ENCODE peak calls at places on chromosomes 16 and 17, in seven cellular contexts. A is AML-193; T is heart right ventricle; V is AG04449; W is astrocyte of the hippocampus; X is RPMI7951; Q is stimulated activated CD8-positive, alpha-beta memory T cell treated with anti-CD3 and anti-CD28 coated beads, Interleukin-4, amount 100 ng/mL, for 48 hours. J is an unnamed sample.

GRCh38 chr16:57263585-57264351 is 18.7 kb downstream of the ARL2BP start:
- DNase-seq in A (no peak), T (no peak), V (no peak), W (no peak), X (no peak), Q (no peak), J (no peak)

GRCh38 chr17:29449865-29450671 is 59.9 kb downstream of the TAOK1 start:
- DNase-seq in A (no peak), T (no peak), V (no peak), W (no peak), X (no peak), Q (no peak), J (no peak)

GRCh38 chr17:50808413-50808812 is 27.0 kb upstream of the WFIKKN2 start:
- DNase-seq in A (no peak), T (no peak), V (no peak), W (no peak), X (no peak), Q (no peak), J (no peak)

GRCh38 chr17:31051517-31051916 is 43.3 kb upstream of the NF1 start:
- DNase-seq in A (no peak), T (no peak), V (no peak), W (no peak), X (no peak), Q (no peak), J (no peak)

GRCh38 chr17:79969906-79970305 is 65.8 kb downstream of the TBC1D16 start:
- DNase-seq in A (no peak), T (no peak), V (no peak), W (no peak), X (no peak), Q (no peak), J (no peak)

GRCh38 chr17:34000639-34001038 is 254.4 kb upstream of the CCL2 start:
- DNase-seq in A (no peak), T (no peak), V (no peak), W (no peak), X (no peak), Q (no peak), J (no peak)

GRCh38 chr17:76262732-76263344 is 2.3 kb upstream of the UBALD2 start:
- DNase-seq in A (peak; percentile 87), T (no peak), V (no peak), W (peak; percentile 61), X (no peak), Q (peak; percentile 48), J (no peak)

GRCh38 chr17:67601897-67602296 is 115.8 kb upstream of the NOL11 start:
- DNase-seq in A (no peak), T (no peak), V (no peak), W (no peak), X (peak; percentile 43), Q (no peak), J (no peak)

GRCh38 chr17:66343531-66344078 is 41.2 kb downstream of the PRKCA start:
- DNase-seq in A (peak; percentile 19), T (no peak), V (no peak), W (no peak), X (no peak), Q (no peak), J (no peak)

GRCh38 chr17:50199651-50200446 is 1.6 kb downstream of the COL1A1 start:
- DNase-seq in A (peak; percentile 67), T (peak; percentile 93), V (no peak), W (peak; percentile 98), X (peak; percentile 95), Q (peak; percentile 83), J (peak; percentile 93)

GRCh38 chr16:19688396-19689024 is 29.5 kb downstream of the KNOP1 start:
- DNase-seq in A (no peak), T (no peak), V (no peak), W (no peak), X (no peak), Q (no peak), J (no peak)

GRCh38 chr17:82204831-82205719 is 7.6 kb downstream of the CCDC57 start:
- DNase-seq in A (no peak), T (no peak), V (no peak), W (peak; percentile 76), X (peak; percentile 83), Q (peak; percentile 71), J (no peak)

GRCh38 chr17:63445571-63446217 is 412 bp downstream of the CYB561 start:
- DNase-seq in A (peak; percentile 15), T (no peak), V (no peak), W (peak; percentile 74), X (peak; percentile 30), Q (peak; percentile 60), J (peak; percentile 40)

GRCh38 chr17:144936-145670 is 7.7 kb downstream of the SCGB1C2 start:
- DNase-seq in A (no peak), T (peak; percentile 2), V (no peak), W (no peak), X (no peak), Q (peak; percentile 18), J (no peak)

GRCh38 chr16:30657866-30658730 is at the start of gene FBRS:
- DNase-seq in A (peak; percentile 99), T (peak; percentile 100), V (peak; percentile 100), W (peak; percentile 100), X (peak; percentile 100), Q (peak; percentile 100), J (peak; percentile 100)

GRCh38 chr17:47665655-47666054 is 15.9 kb downstream of the KPNB1 start:
- DNase-seq in A (peak; percentile 84), T (no peak), V (no peak), W (no peak), X (no peak), Q (no peak), J (no peak)

GRCh38 chr16:52976539-52977167 is 76.0 kb downstream of the CHD9NB start:
- DNase-seq in A (peak; percentile 1), T (peak; percentile 4), V (no peak), W (no peak), X (peak; percentile 32), Q (no peak), J (no peak)

GRCh38 chr17:75077490-75078096 is 10.2 kb upstream of the SLC16A5 start:
- DNase-seq in A (no peak), T (peak; percentile 78), V (no peak), W (peak; percentile 69), X (no peak), Q (peak; percentile 67), J (peak; percentile 88)

GRCh38 chr17:39364236-39365025 is 37.0 kb downstream of the FBXL20 start:
- DNase-seq in A (no peak), T (no peak), V (no peak), W (peak; percentile 9), X (no peak), Q (no peak), J (no peak)

GRCh38 chr17:740240-741055 is 8.1 kb downstream of the TLCD3A start:
- DNase-seq in A (peak; percentile 76), T (no peak), V (no peak), W (peak; percentile 44), X (no peak), Q (peak; percentile 44), J (no peak)

GRCh38 chr17:15915996-15916395 is 28.9 kb upstream of the ADORA2B start:
- DNase-seq in A (no peak), T (no peak), V (no peak), W (no peak), X (no peak), Q (no peak), J (no peak)

GRCh38 chr16:11534262-11534661 is 52.5 kb downstream of the LITAF start:
- DNase-seq in A (no peak), T (no peak), V (no peak), W (peak; percentile 27), X (no peak), Q (no peak), J (no peak)

GRCh38 chr17:1231456-1231855 is 38.8 kb upstream of the BHLHA9 start:
- DNase-seq in A (no peak), T (peak; percentile 36), V (no peak), W (no peak), X (no peak), Q (no peak), J (peak; percentile 52)

GRCh38 chr16:55502801-55503366 is 6.0 kb upstream of the LPCAT2 start:
- DNase-seq in A (no peak), T (peak; percentile 90), V (no peak), W (peak; percentile 95), X (peak; percentile 99), Q (no peak), J (peak; percentile 92)

GRCh38 chr16:57906385-57907316 is 64.3 kb downstream of the CNGB1 start:
- DNase-seq in A (no peak), T (no peak), V (no peak), W (peak; percentile 37), X (no peak), Q (peak; percentile 52), J (peak; percentile 42)

GRCh38 chr17:22463110-22463850 is 771.0 kb downstream of the KCNJ18 start:
- DNase-seq in A (no peak), T (no peak), V (no peak), W (no peak), X (no peak), Q (no peak), J (no peak)

GRCh38 chr16:67969286-67970039 is 1.0 kb upstream of the SLC12A4 start:
- DNase-seq in A (no peak), T (no peak), V (no peak), W (no peak), X (no peak), Q (no peak), J (peak; percentile 41)

GRCh38 chr17:64534187-64534586 is 27.4 kb downstream of the CEP95 start:
- DNase-seq in A (peak; percentile 46), T (no peak), V (no peak), W (no peak), X (peak; percentile 7), Q (no peak), J (no peak)

GRCh38 chr16:4682616-4683254 is 10.6 kb upstream of the NUDT16L1 start:
- DNase-seq in A (no peak), T (no peak), V (no peak), W (peak; percentile 67), X (peak; percentile 12), Q (peak; percentile 73), J (peak; percentile 49)

GRCh38 chr16:73068546-73069401 is 20.8 kb upstream of the ZFHX3 start:
- DNase-seq in A (peak; percentile 75), T (peak; percentile 79), V (peak; percentile 95), W (peak; percentile 81), X (peak; percentile 85), Q (no peak), J (peak; percentile 81)

GRCh38 chr17:39704821-39705551 is 5.1 kb downstream of the ERBB2 start:
- DNase-seq in A (no peak), T (no peak), V (no peak), W (peak; percentile 77), X (no peak), Q (no peak), J (peak; percentile 33)

J was measured in left ventricle myocardium superior.